ENCODE peak calls at places on chromosomes 5 and 9, in nine cellular contexts. One of them, this sample, is unnamed.
A peak's percentile ranks its signal among the peaks of the same experiment; 100 is the strongest.

GRCh38 chr5:1001406-1002270 is 7.0 kb upstream of the NKD2 start:
- DNase-seq in stimulated activated naive B cell treated with anti-CD40 and anti-IgM and Interleukin-4, amounts not matched to agents 10 μg/mL and 1 μg/mL and 100 μg/mL, for 72 hours: no peak
- DNase-seq in central memory CD4-positive, alpha-beta T cell: no peak
- DNase-seq in psoas muscle: no peak
- DNase-seq in hippocampal formation: no peak
- DNase-seq in thoracic aorta: peak; percentile 0
- DNase-seq in nephron progenitor cell: no peak
- DNase-seq in fibroblast of lung: no peak
- DNase-seq in NCI-H2107: no peak
- DNase-seq in this sample: no peak

GRCh38 chr9:71748280-71748743 is 20.0 kb downstream of the CEMIP2 start:
- DNase-seq in thoracic aorta: no peak
- DNase-seq in fibroblast of lung: peak; percentile 96
- DNase-seq in psoas muscle: no peak
- DNase-seq in central memory CD4-positive, alpha-beta T cell: no peak
- DNase-seq in nephron progenitor cell: no peak
- DNase-seq in NCI-H2107: no peak
- DNase-seq in hippocampal formation: no peak
- DNase-seq in stimulated activated naive B cell treated with anti-CD40 and anti-IgM and Interleukin-4, amounts not matched to agents 10 μg/mL and 1 μg/mL and 100 μg/mL, for 72 hours: no peak
- DNase-seq in this sample: no peak

GRCh38 chr5:74954919-74955318 is 88.7 kb upstream of the FAM169A start:
- DNase-seq in central memory CD4-positive, alpha-beta T cell: no peak
- DNase-seq in NCI-H2107: no peak
- DNase-seq in hippocampal formation: no peak
- DNase-seq in thoracic aorta: no peak
- DNase-seq in psoas muscle: no peak
- DNase-seq in nephron progenitor cell: no peak
- DNase-seq in stimulated activated naive B cell treated with anti-CD40 and anti-IgM and Interleukin-4, amounts not matched to agents 10 μg/mL and 1 μg/mL and 100 μg/mL, for 72 hours: no peak
- DNase-seq in fibroblast of lung: peak; percentile 73
- DNase-seq in this sample: no peak

GRCh38 chr5:14144586-14145355 is 1.6 kb downstream of the TRIO start:
- DNase-seq in thoracic aorta: no peak
- DNase-seq in psoas muscle: peak; percentile 80
- DNase-seq in fibroblast of lung: peak; percentile 54
- DNase-seq in nephron progenitor cell: peak; percentile 72
- DNase-seq in central memory CD4-positive, alpha-beta T cell: peak; percentile 41
- DNase-seq in hippocampal formation: peak; percentile 47
- DNase-seq in NCI-H2107: peak; percentile 47
- DNase-seq in stimulated activated naive B cell treated with anti-CD40 and anti-IgM and Interleukin-4, amounts not matched to agents 10 μg/mL and 1 μg/mL and 100 μg/mL, for 72 hours: peak; percentile 76
- DNase-seq in this sample: peak; percentile 68

GRCh38 chr5:141403387-141403786 is 809 bp downstream of the PCDHGA9 start:
- DNase-seq in NCI-H2107: no peak
- DNase-seq in fibroblast of lung: no peak
- DNase-seq in central memory CD4-positive, alpha-beta T cell: no peak
- DNase-seq in psoas muscle: no peak
- DNase-seq in nephron progenitor cell: no peak
- DNase-seq in thoracic aorta: no peak
- DNase-seq in stimulated activated naive B cell treated with anti-CD40 and anti-IgM and Interleukin-4, amounts not matched to agents 10 μg/mL and 1 μg/mL and 100 μg/mL, for 72 hours: no peak
- DNase-seq in hippocampal formation: no peak
- DNase-seq in this sample: no peak

GRCh38 chr5:2615917-2616316 is 135.6 kb downstream of the IRX2 start:
- DNase-seq in fibroblast of lung: no peak
- DNase-seq in NCI-H2107: no peak
- DNase-seq in stimulated activated naive B cell treated with anti-CD40 and anti-IgM and Interleukin-4, amounts not matched to agents 10 μg/mL and 1 μg/mL and 100 μg/mL, for 72 hours: no peak
- DNase-seq in hippocampal formation: no peak
- DNase-seq in psoas muscle: no peak
- DNase-seq in nephron progenitor cell: no peak
- DNase-seq in thoracic aorta: no peak
- DNase-seq in central memory CD4-positive, alpha-beta T cell: no peak
- DNase-seq in this sample: no peak

GRCh38 chr9:88988796-88989641 is 2.2 kb upstream of the S1PR3 start:
- DNase-seq in nephron progenitor cell: no peak
- DNase-seq in NCI-H2107: no peak
- DNase-seq in hippocampal formation: no peak
- DNase-seq in fibroblast of lung: peak; percentile 60
- DNase-seq in central memory CD4-positive, alpha-beta T cell: no peak
- DNase-seq in stimulated activated naive B cell treated with anti-CD40 and anti-IgM and Interleukin-4, amounts not matched to agents 10 μg/mL and 1 μg/mL and 100 μg/mL, for 72 hours: peak; percentile 8
- DNase-seq in thoracic aorta: no peak
- DNase-seq in psoas muscle: no peak
- DNase-seq in this sample: no peak

GRCh38 chr5:154369682-154370081 is 76.1 kb upstream of the SAP30L start:
- DNase-seq in thoracic aorta: no peak
- DNase-seq in stimulated activated naive B cell treated with anti-CD40 and anti-IgM and Interleukin-4, amounts not matched to agents 10 μg/mL and 1 μg/mL and 100 μg/mL, for 72 hours: no peak
- DNase-seq in hippocampal formation: no peak
- DNase-seq in fibroblast of lung: peak; percentile 48
- DNase-seq in central memory CD4-positive, alpha-beta T cell: no peak
- DNase-seq in psoas muscle: no peak
- DNase-seq in nephron progenitor cell: no peak
- DNase-seq in NCI-H2107: no peak
- DNase-seq in this sample: no peak

GRCh38 chr5:155827949-155828348 is 499.0 kb upstream of the SGCD start:
- DNase-seq in NCI-H2107: no peak
- DNase-seq in stimulated activated naive B cell treated with anti-CD40 and anti-IgM and Interleukin-4, amounts not matched to agents 10 μg/mL and 1 μg/mL and 100 μg/mL, for 72 hours: no peak
- DNase-seq in fibroblast of lung: no peak
- DNase-seq in central memory CD4-positive, alpha-beta T cell: no peak
- DNase-seq in thoracic aorta: no peak
- DNase-seq in hippocampal formation: no peak
- DNase-seq in nephron progenitor cell: no peak
- DNase-seq in psoas muscle: no peak
- DNase-seq in this sample: no peak

GRCh38 chr5:177133845-177134652 is 476 bp downstream of the NSD1 start:
- DNase-seq in psoas muscle: peak; percentile 69
- DNase-seq in fibroblast of lung: peak; percentile 57
- DNase-seq in nephron progenitor cell: peak; percentile 78
- DNase-seq in central memory CD4-positive, alpha-beta T cell: peak; percentile 59
- DNase-seq in NCI-H2107: no peak
- DNase-seq in thoracic aorta: no peak
- DNase-seq in hippocampal formation: peak; percentile 53
- DNase-seq in stimulated activated naive B cell treated with anti-CD40 and anti-IgM and Interleukin-4, amounts not matched to agents 10 μg/mL and 1 μg/mL and 100 μg/mL, for 72 hours: peak; percentile 35
- DNase-seq in this sample: peak; percentile 59

GRCh38 chr9:92385001-92385400 is 19.4 kb downstream of the OGN start:
- DNase-seq in NCI-H2107: no peak
- DNase-seq in fibroblast of lung: peak; percentile 69
- DNase-seq in hippocampal formation: no peak
- DNase-seq in nephron progenitor cell: no peak
- DNase-seq in thoracic aorta: no peak
- DNase-seq in central memory CD4-positive, alpha-beta T cell: no peak
- DNase-seq in psoas muscle: no peak
- DNase-seq in stimulated activated naive B cell treated with anti-CD40 and anti-IgM and Interleukin-4, amounts not matched to agents 10 μg/mL and 1 μg/mL and 100 μg/mL, for 72 hours: no peak
- DNase-seq in this sample: no peak